ENCODE peak calls at places on chromosomes 1 and 21, in four cellular contexts. C is GM12865, M is IMR-90, B is gastrocnemius medialis. W is an unnamed sample.

GRCh38 chr1:235078480-235078803 is 50.2 kb downstream of the TOMM20 start:
- DNase-seq in C (no peak), M (no peak), B (no peak), W (no peak)

GRCh38 chr1:235919797-235920475 is 53.2 kb upstream of the LYST start:
- DNase-seq in C (no peak), M (peak), B (no peak), W (no peak)

GRCh38 chr1:180155202-180155682 is 573 bp downstream of the QSOX1 start:
- DNase-seq in C (peak), M (no peak), B (no peak), W (no peak)

GRCh38 chr1:9539829-9540550 is 725 bp downstream of the SLC25A33 start:
- DNase-seq in C (peak), M (peak), B (no peak), W (no peak)

GRCh38 chr1:232305020-232305419 is 324.9 kb downstream of the SIPA1L2 start:
- DNase-seq in C (no peak), M (no peak), B (no peak), W (no peak)

GRCh38 chr1:239616686-239617085 is 230.3 kb downstream of the CHRM3 start:
- DNase-seq in C (no peak), M (no peak), B (no peak), W (no peak)

GRCh38 chr1:42674214-42674613 is 8.0 kb upstream of the YBX1 start:
- DNase-seq in C (no peak), M (no peak), B (no peak), W (no peak)

GRCh38 chr21:34243562-34243961 is 120.2 kb upstream of the KCNE2 start:
- DNase-seq in C (peak), M (peak), B (no peak), W (no peak)

GRCh38 chr1:56202743-56203142 is 376.6 kb downstream of the PLPP3 start:
- DNase-seq in C (peak), M (no peak), B (no peak), W (no peak)

GRCh38 chr1:42436794-42437458 is 18.9 kb downstream of the ZMYND12 start:
- DNase-seq in C (no peak), M (no peak), B (no peak), W (no peak)

GRCh38 chr1:9652379-9653194 is 1.1 kb downstream of the PIK3CD start:
- DNase-seq in C (peak), M (peak), B (no peak), W (no peak)

GRCh38 chr1:109371271-109371739 is 26.4 kb downstream of the SORT1 start:
- DNase-seq in C (no peak), M (peak), B (peak), W (no peak)

GRCh38 chr1:108107658-108108057 is 92.5 kb downstream of the SLC25A24 start:
- DNase-seq in C (no peak), M (peak), B (no peak), W (peak)

GRCh38 chr1:228546541-228547463 is 59.6 kb downstream of the RNF187 start:
- DNase-seq in C (no peak), M (no peak), B (no peak), W (no peak)

GRCh38 chr1:189693140-189693539 is 784.5 kb downstream of the BRINP3 start:
- DNase-seq in C (no peak), M (no peak), B (no peak), W (no peak)

GRCh38 chr1:29508458-29509107 is 272.3 kb downstream of the PTPRU start:
- DNase-seq in C (no peak), M (no peak), B (no peak), W (no peak)

GRCh38 chr1:95098196-95098595 is 19.0 kb upstream of the TLCD4 start:
- DNase-seq in C (no peak), M (peak), B (no peak), W (no peak)

GRCh38 chr1:28296401-28297220 is 32.2 kb upstream of the MED18 start:
- DNase-seq in C (no peak), M (no peak), B (no peak), W (no peak)

GRCh38 chr1:39305555-39305954 is 101.1 kb downstream of the MACF1 start:
- DNase-seq in C (peak), M (no peak), B (no peak), W (no peak)

GRCh38 chr21:34692458-34693020 is 23.7 kb downstream of the CLIC6 start:
- DNase-seq in C (no peak), M (no peak), B (no peak), W (no peak)

GRCh38 chr1:156664949-156665411 is 12.2 kb downstream of the NES start:
- DNase-seq in C (peak), M (no peak), B (no peak), W (no peak)

GRCh38 chr1:176119549-176119948 is 87.5 kb downstream of the COP1 start:
- DNase-seq in C (peak), M (peak), B (no peak), W (no peak)

GRCh38 chr1:55694297-55694696 is 479.1 kb upstream of the USP24 start:
- DNase-seq in C (no peak), M (peak), B (peak), W (no peak)

GRCh38 chr21:32278068-32278467 is 781 bp downstream of the MIS18A start:
- DNase-seq in C (peak), M (no peak), B (no peak), W (no peak)

GRCh38 chr21:44089001-44089911 is 17.9 kb upstream of the PWP2 start:
- DNase-seq in C (no peak), M (no peak), B (no peak), W (no peak)

GRCh38 chr1:248521856-248522255 is 14.0 kb downstream of the OR2G6 start:
- DNase-seq in C (no peak), M (no peak), B (no peak), W (no peak)

GRCh38 chr21:44789880-44790279 is 11.7 kb downstream of the UBE2G2 start:
- DNase-seq in C (no peak), M (peak), B (no peak), W (peak)

GRCh38 chr1:181485276-181486097 is 2.2 kb downstream of the CACNA1E start:
- DNase-seq in C (peak), M (no peak), B (no peak), W (no peak)

GRCh38 chr1:203547771-203548421 is 53.9 kb downstream of the OPTC start:
- DNase-seq in C (no peak), M (no peak), B (no peak), W (no peak)

GRCh38 chr1:24568475-24568874 is 12.6 kb downstream of the NCMAP start:
- DNase-seq in C (no peak), M (no peak), B (no peak), W (no peak)
- H3K4me3 ChIP-seq in C (no peak), M (no peak), B (no peak), W (no peak)

GRCh38 chr1:229578168-229579100 is 19.9 kb upstream of the ABCB10 start:
- DNase-seq in C (no peak), M (no peak), B (no peak), W (no peak)
- H3K4me3 ChIP-seq in C (peak), M (no peak), B (no peak), W (no peak)

GRCh38 chr1:15334995-15335394 is 74.7 kb upstream of the EFHD2 start:
- DNase-seq in C (no peak), M (no peak), B (no peak), W (no peak)
- H3K4me3 ChIP-seq in C (no peak), M (no peak), B (no peak), W (no peak)

GRCh38 chr1:112507336-112507735 is 1.4 kb upstream of the WNT2B start:
- DNase-seq in C (no peak), M (no peak), B (no peak), W (no peak)
- H3K4me3 ChIP-seq in C (no peak), M (no peak), B (no peak), W (no peak)

DNA sequence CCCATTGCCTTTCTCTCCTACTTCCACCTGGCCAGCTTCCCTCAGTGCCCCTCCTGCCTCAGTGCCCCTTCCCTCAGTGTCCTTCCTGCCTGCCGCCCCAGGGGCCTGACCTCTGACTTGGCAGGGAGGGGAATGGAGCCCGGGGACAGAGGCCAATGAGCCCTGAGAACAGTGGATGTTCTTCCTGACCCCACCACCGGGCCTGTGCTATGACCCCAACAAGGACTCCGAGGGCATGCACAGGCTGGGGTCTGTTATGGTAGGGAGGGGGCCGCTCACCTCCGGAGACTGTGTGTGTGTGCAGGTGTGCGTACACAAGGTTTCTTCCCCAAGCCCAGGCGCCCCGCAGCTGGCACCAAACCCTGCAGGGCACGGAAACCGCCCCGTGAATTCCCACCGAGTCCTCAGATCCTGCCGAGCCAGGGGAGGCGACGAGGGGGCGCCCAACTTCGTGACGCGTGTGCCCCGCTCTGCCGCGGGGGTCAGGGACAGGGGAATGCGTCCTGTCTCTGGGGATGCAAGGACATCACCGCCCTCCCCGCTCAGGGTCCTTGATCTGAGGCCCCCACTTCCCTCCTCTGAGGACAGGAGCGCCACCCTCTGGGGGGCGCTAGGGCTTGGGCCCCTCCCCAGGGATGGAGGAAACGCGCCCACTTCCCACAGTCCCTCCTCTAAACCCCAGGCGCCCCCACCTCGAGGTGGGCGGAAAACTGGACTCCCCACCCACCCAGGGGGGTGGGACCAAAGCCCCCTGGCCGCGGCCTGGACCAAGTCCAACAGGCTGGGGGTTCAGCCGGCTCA is 725 bp downstream of the RAP1GAP start:
- DNase-seq in C (no peak), M (no peak), B (no peak), W (no peak)
- H3K4me3 ChIP-seq in C (no peak), M (no peak), B (peak), W (no peak)

W was measured in AG04449.